ENCODE peak calls at places on chromosomes 5 and 9, in five cellular contexts. W, J, H, P and B are unnamed samples.

GRCh38 chr5:766666-767431 is 17.7 kb downstream of the ZDHHC11B start:
- DNase-seq in W (no peak), J (no peak), H (no peak), P (no peak), B (peak)

GRCh38 chr5:150163547-150164059 is 3.0 kb upstream of the CDX1 start:
- DNase-seq in W (peak), J (no peak), H (no peak), P (no peak), B (peak)

GRCh38 chr5:65017636-65018035 is 248.9 kb downstream of the CWC27 start:
- DNase-seq in W (no peak), J (no peak), H (no peak), P (no peak), B (no peak)

GRCh38 chr5:1183424-1184162 is 17.8 kb upstream of the SLC6A19 start:
- DNase-seq in W (no peak), J (no peak), H (no peak), P (no peak), B (no peak)

GRCh38 chr5:115545065-115545882 is 699 bp upstream of the FEM1C start:
- DNase-seq in W (peak), J (no peak), H (no peak), P (no peak), B (no peak)

GRCh38 chr5:117736693-117737092 is 1162.1 kb upstream of the SEMA6A start:
- DNase-seq in W (no peak), J (no peak), H (no peak), P (no peak), B (no peak)

GRCh38 chr5:126460977-126461376 is 37.8 kb downstream of the GRAMD2B start:
- DNase-seq in W (peak), J (no peak), H (no peak), P (no peak), B (no peak)

GRCh38 chr9:109176386-109176785 is 9.3 kb upstream of the FRRS1L start:
- DNase-seq in W (no peak), J (no peak), H (no peak), P (no peak), B (no peak)

GRCh38 chr5:421901-422300 is 21.1 kb upstream of the EXOC3 start:
- DNase-seq in W (no peak), J (no peak), H (no peak), P (no peak), B (no peak)

GRCh38 chr5:170313344-170313743 is 15.8 kb upstream of the LCP2 start:
- DNase-seq in W (no peak), J (no peak), H (no peak), P (no peak), B (no peak)

GRCh38 chr9:136282272-136282861 is 21.5 kb downstream of the CCDC187 start:
- DNase-seq in W (peak), J (no peak), H (no peak), P (no peak), B (peak)

GRCh38 chr5:139131062-139131856 is 66.9 kb downstream of the SIL1 start:
- DNase-seq in W (peak), J (no peak), H (no peak), P (no peak), B (no peak)

GRCh38 chr5:150488519-150489357 is 19.2 kb upstream of the NDST1 start:
- DNase-seq in W (peak), J (no peak), H (no peak), P (no peak), B (no peak)

GRCh38 chr5:58666598-58667595 is 84.0 kb downstream of the RAB3C start:
- DNase-seq in W (no peak), J (no peak), H (no peak), P (no peak), B (no peak)

GRCh38 chr9:134356496-134357470 is 30.5 kb downstream of the RXRA start:
- DNase-seq in W (peak), J (no peak), H (no peak), P (peak), B (no peak)

GRCh38 chr5:136043551-136043950 is 14.8 kb downstream of the TGFBI start:
- DNase-seq in W (no peak), J (no peak), H (no peak), P (no peak), B (no peak)

GRCh38 chr5:6674886-6675285 is 38.3 kb upstream of the TENT4A start:
- DNase-seq in W (no peak), J (no peak), H (no peak), P (no peak), B (no peak)

GRCh38 chr9:86801246-86801645 is 146.1 kb downstream of the GAS1 start:
- DNase-seq in W (no peak), J (no peak), H (no peak), P (no peak), B (no peak)

GRCh38 chr5:16803831-16804230 is 132.3 kb downstream of the MYO10 start:
- DNase-seq in W (no peak), J (no peak), H (no peak), P (no peak), B (no peak)

GRCh38 chr5:125424374-125424773 is 677.9 kb upstream of the ZNF608 start:
- DNase-seq in W (no peak), J (no peak), H (no peak), P (no peak), B (no peak)

GRCh38 chr5:135229679-135230132 is 169.3 kb downstream of the MACROH2A1 start:
- DNase-seq in W (no peak), J (no peak), H (no peak), P (no peak), B (no peak)

GRCh38 chr5:156481741-156482140 is 154.8 kb downstream of the SGCD start:
- DNase-seq in W (no peak), J (no peak), H (no peak), P (no peak), B (no peak)

GRCh38 chr9:93084471-93084881 is 11.5 kb upstream of the CARD19 start:
- DNase-seq in W (no peak), J (no peak), H (no peak), P (peak), B (no peak)

GRCh38 chr5:145903113-145903512 is 30.3 kb upstream of the GRXCR2 start:
- DNase-seq in W (no peak), J (no peak), H (no peak), P (no peak), B (no peak)

GRCh38 chr5:115309751-115310370 is 13.4 kb upstream of the CCDC112 start:
- DNase-seq in W (no peak), J (no peak), H (no peak), P (no peak), B (no peak)

GRCh38 chr9:130768265-130768664 is 66.8 kb upstream of the ABL1 start:
- DNase-seq in W (peak), J (no peak), H (no peak), P (no peak), B (no peak)

GRCh38 chr5:173888473-173889135 is 455 bp downstream of the CPEB4 start:
- DNase-seq in W (peak), J (no peak), H (no peak), P (no peak), B (peak)

GRCh38 chr9:132610661-132611060 is 28.3 kb downstream of the BARHL1 start:
- DNase-seq in W (no peak), J (no peak), H (no peak), P (no peak), B (no peak)

GRCh38 chr5:53069626-53070025 is 39.9 kb downstream of the MOCS2 start:
- DNase-seq in W (no peak), J (no peak), H (no peak), P (no peak), B (no peak)

GRCh38 chr5:93349613-93350012 is 231.4 kb downstream of the NR2F1-AS1 start:
- DNase-seq in W (no peak), J (no peak), H (no peak), P (no peak), B (no peak)

GRCh38 chr5:150112211-150113046 is 26.1 kb upstream of the CSF1R start:
- DNase-seq in W (no peak), J (no peak), H (peak), P (no peak), B (peak)

GRCh38 chr9:91960367-91960766 is 10.3 kb upstream of the ROR2 start:
- DNase-seq in W (no peak), J (no peak), H (no peak), P (no peak), B (no peak)

DNA sequence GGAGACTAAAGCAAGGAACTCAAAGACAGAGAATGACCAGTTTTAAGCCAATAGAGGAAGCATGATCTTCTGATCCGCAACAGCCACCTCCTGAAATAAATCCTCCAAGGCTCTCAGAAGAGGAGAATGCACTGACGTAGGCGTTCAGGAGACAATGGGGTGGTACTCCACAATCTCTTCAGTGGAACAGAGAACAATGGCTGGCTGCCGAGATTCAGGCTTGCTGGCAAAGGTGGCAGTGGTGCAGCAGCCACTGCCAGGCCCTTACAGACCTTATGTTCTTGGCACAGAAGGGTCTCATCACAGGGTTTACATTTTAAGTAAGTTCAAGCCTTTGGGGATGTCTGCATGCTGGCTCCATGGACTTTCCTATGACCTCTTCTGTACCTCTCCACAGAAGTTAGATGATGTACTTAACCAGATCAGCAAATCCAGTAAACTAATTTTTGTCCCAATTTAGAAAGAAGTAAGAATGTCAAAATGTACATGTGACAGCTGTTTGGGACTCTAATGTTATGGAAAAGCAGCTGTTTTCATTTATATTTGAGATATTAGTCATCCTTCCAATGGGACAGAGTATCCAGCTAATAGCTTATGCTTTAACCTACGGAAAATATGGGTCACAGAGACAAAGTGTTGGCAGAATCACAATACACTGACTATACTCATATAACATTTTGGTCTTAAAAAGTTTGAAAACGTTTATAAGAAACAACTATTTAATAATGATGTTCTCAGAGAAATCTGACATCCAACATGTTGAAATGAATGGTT is 181.0 kb downstream of the MAPKAP1 start:
- DNase-seq in W (no peak), J (no peak), H (no peak), P (no peak), B (no peak)
- TF ChIP-seq POLR2AphosphoS5 in W (no peak), J (no peak), H (no peak), P (no peak), B (no peak)

GRCh38 chr9:128116104-128117083 is 11.1 kb downstream of the PTGES2 start:
- DNase-seq in W (peak), J (no peak), H (no peak), P (no peak), B (no peak)

GRCh38 chr9:128118472-128118857 is 9.1 kb downstream of the PTGES2 start:
- DNase-seq in W (peak), J (no peak), H (no peak), P (no peak), B (no peak)

GRCh38 chr9:128118971-128119665 is 8.4 kb downstream of the PTGES2 start:
- DNase-seq in W (peak), J (no peak), H (no peak), P (no peak), B (no peak)

GRCh38 chr9:128120061-128120740 is 7.3 kb downstream of the PTGES2 start:
- DNase-seq in W (peak), J (no peak), H (no peak), P (no peak), B (no peak)

DNA sequence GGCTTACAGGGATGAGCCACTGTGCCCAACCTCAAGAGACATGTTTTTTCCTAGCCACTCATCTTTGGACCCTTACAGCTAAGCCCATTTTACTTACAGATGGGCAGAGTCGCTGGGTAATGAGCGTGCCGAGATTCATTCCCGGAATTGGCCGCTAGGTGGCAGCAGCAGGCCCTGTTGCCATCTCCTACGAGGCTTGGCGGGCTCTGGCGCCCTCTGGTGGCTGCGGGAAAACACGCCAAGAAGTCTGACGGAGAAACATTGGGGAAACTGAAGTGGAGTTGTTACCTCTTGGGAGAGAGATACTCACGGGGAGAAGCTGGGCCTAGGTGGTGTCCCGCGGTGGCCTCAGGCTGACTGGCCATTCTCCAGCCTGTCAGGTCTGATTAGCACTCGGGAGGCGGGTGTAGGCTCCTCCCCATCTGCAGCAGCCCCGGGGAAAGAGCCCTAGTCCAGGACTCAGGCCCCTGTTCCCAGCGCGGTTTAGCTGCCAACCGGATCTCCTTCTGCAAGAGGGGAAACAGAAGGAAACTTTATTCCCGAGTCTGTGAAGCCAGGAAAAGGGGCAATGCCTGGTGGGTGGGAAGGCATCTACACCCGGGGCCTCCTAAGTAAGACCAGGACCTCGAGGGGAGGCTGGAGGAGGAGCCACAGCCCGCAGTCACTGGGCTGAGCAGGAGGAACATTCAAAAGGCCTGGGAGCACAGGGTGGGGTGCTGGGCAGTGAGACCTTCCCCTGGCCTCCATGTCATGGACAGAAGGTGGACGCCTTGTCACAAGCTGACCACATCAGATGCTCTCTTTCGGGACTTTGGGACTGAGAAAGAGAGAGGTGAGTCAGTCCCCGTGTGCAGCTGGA is 9.7 kb downstream of the PTGES2 start:
- DNase-seq in W (peak), J (peak), H (peak), P (peak), B (peak)
- TF ChIP-seq POLR2AphosphoS5 in W (peak), J (no peak), H (no peak), P (peak), B (no peak)

GRCh38 chr5:91382530-91383026 is 539 bp downstream of the ARRDC3 start:
- DNase-seq in W (peak), J (no peak), H (no peak), P (no peak), B (peak)
- TF ChIP-seq POLR2AphosphoS5 in W (peak), J (no peak), H (no peak), P (no peak), B (no peak)

GRCh38 chr5:132496631-132497487 is 6.3 kb upstream of the IRF1 start:
- DNase-seq in W (peak), J (peak), H (peak), P (peak), B (peak)
- TF ChIP-seq POLR2AphosphoS5 in W (peak), J (no peak), H (no peak), P (peak), B (peak)